ENCODE peak calls at places on chromosomes 1 and 21, in ten cellular contexts. S is left ventricle myocardium inferior, M is PC-9, W is spleen, F is fibroblast of mammary gland, N is prostate gland, Q is HFF-Myc, T is GM13977, X is pancreas, L is BJ. E is an unnamed sample.

GRCh38 chr1:8002329-8003320 is 23.5 kb downstream of the ERRFI1 start:
- DNase-seq in L (no peak), W (no peak), F (peak; percentile 2), S (no peak), T (no peak), X (no peak), M (no peak), N (no peak), Q (no peak), E (no peak)

GRCh38 chr1:172533511-172534116 is 664 bp downstream of the SUCO start:
- DNase-seq in W (peak; percentile 81), F (peak; percentile 31), X (peak; percentile 32), S (no peak), L (no peak), T (peak; percentile 7), N (peak; percentile 44), Q (no peak), M (no peak), E (no peak)

GRCh38 chr1:234758851-234759250 is 148.9 kb upstream of the IRF2BP2 start:
- DNase-seq in N (no peak), L (no peak), X (no peak), S (no peak), W (no peak), T (no peak), F (no peak), M (no peak), Q (no peak), E (peak; percentile 44)

GRCh38 chr1:33407750-33408436 is 23.0 kb downstream of the PHC2 start:
- DNase-seq in S (no peak), T (no peak), N (no peak), W (no peak), M (no peak), L (no peak), Q (no peak), F (no peak), X (no peak), E (no peak)

GRCh38 chr21:43864313-43864805 is 664 bp upstream of the AGPAT3 start:
- DNase-seq in X (peak; percentile 86), S (peak; percentile 53), N (peak; percentile 49), T (peak; percentile 72), Q (no peak), M (peak; percentile 54), F (peak; percentile 10), L (no peak), W (peak; percentile 87), E (peak; percentile 26)

GRCh38 chr21:32270748-32271147 is 8.1 kb downstream of the MIS18A start:
- DNase-seq in L (no peak), T (no peak), N (no peak), Q (no peak), X (no peak), W (no peak), S (no peak), M (no peak), F (no peak), E (no peak)

GRCh38 chr1:178361847-178362246 is 134.9 kb downstream of the CLEC20A start:
- DNase-seq in X (no peak), Q (no peak), L (no peak), T (no peak), F (no peak), W (no peak), S (no peak), M (no peak), N (no peak), E (no peak)

GRCh38 chr21:29436143-29436542 is 137.4 kb downstream of the BACH1 start:
- DNase-seq in S (peak; percentile 19), Q (no peak), L (no peak), M (no peak), N (peak; percentile 9), F (peak; percentile 60), X (no peak), T (no peak), W (peak; percentile 70), E (no peak)

GRCh38 chr1:115429242-115429641 is 91.2 kb upstream of the NGF start:
- DNase-seq in N (no peak), F (peak; percentile 74), S (no peak), T (no peak), X (no peak), Q (no peak), W (no peak), M (no peak), L (peak; percentile 31), E (no peak)

GRCh38 chr1:93448983-93449805 is 1.3 kb downstream of the FNBP1L start:
- DNase-seq in Q (no peak), N (peak; percentile 33), X (peak; percentile 49), M (peak; percentile 68), L (no peak), T (peak; percentile 18), W (no peak), S (no peak), F (peak; percentile 47), E (no peak)
- TF ChIP-seq CTCF in Q (no peak), N (no peak), X (no peak), M (peak; percentile 51), L (peak; percentile 12), T (no peak), W (no peak), S (no peak), F (no peak), E (no peak)

GRCh38 chr1:156225677-156226014 is 12.8 kb downstream of the PMF1 start:
- DNase-seq in S (no peak), N (no peak), L (no peak), F (no peak), M (no peak), T (no peak), Q (no peak), W (no peak), X (no peak), E (no peak)
- TF ChIP-seq CTCF in S (no peak), N (no peak), L (no peak), F (no peak), M (peak; percentile 21), T (no peak), Q (no peak), W (no peak), X (no peak), E (peak; percentile 20)

GRCh38 chr1:31663622-31664452 is 19.2 kb upstream of the PEF1 start:
- DNase-seq in S (peak; percentile 58), X (peak; percentile 59), Q (no peak), L (no peak), N (peak; percentile 33), W (peak; percentile 83), T (peak; percentile 88), M (peak; percentile 67), F (peak; percentile 38), E (peak; percentile 67)
- TF ChIP-seq CTCF in S (peak; percentile 92), X (peak; percentile 66), Q (peak; percentile 82), L (peak; percentile 85), N (peak; percentile 96), W (peak; percentile 97), T (peak; percentile 98), M (peak; percentile 100), F (peak; percentile 85), E (peak; percentile 87)

GRCh38 chr21:37717534-37717933 is 198.7 kb downstream of the KCNJ6 start:
- DNase-seq in S (no peak), M (no peak), W (no peak), F (no peak), T (no peak), X (no peak), L (no peak), Q (no peak), N (no peak), E (no peak)
- TF ChIP-seq CTCF in S (no peak), M (peak; percentile 19), W (no peak), F (no peak), T (no peak), X (no peak), L (no peak), Q (no peak), N (no peak), E (no peak)

GRCh38 chr1:229539868-229540506 is 18.5 kb downstream of the ABCB10 start:
- DNase-seq in F (no peak), T (no peak), N (no peak), L (no peak), Q (no peak), M (no peak), X (no peak), S (no peak), W (no peak), E (no peak)
- TF ChIP-seq CTCF in F (no peak), T (no peak), N (no peak), L (no peak), Q (no peak), M (no peak), X (no peak), S (no peak), W (no peak), E (no peak)

GRCh38 chr1:77143529-77144121 is 75.6 kb downstream of the PIGK start:
- DNase-seq in Q (no peak), M (no peak), N (no peak), W (no peak), L (no peak), T (no peak), X (no peak), S (no peak), F (peak; percentile 23), E (no peak)
- TF ChIP-seq CTCF in Q (no peak), M (peak; percentile 74), N (no peak), W (no peak), L (peak; percentile 27), T (peak; percentile 26), X (no peak), S (peak; percentile 47), F (peak; percentile 38), E (no peak)

E was measured in natural killer cell.